ENCODE peak calls at places on chromosomes 11 and 22, in five cellular contexts. F is CD8-positive, alpha-beta T cell; Y is endodermal cell; J is GM23338; D is adrenal gland. H is an unnamed sample.

GRCh38 chr22:19086417-19086816 is 35.8 kb downstream of the DGCR2 start:
- DNase-seq in Y (no peak), J (no peak), D (no peak), F (no peak), H (no peak)

GRCh38 chr11:106983251-106983650 is 35.0 kb downstream of the GUCY1A2 start:
- DNase-seq in D (no peak), F (no peak), J (no peak), Y (no peak), H (no peak)

GRCh38 chr11:60389279-60389910 is 6.9 kb upstream of the MS4A14 start:
- DNase-seq in Y (no peak), F (no peak), J (no peak), D (no peak), H (no peak)

GRCh38 chr11:123545726-123546125 is 108.7 kb downstream of the SCN3B start:
- DNase-seq in J (no peak), Y (no peak), F (no peak), D (no peak), H (no peak)

GRCh38 chr11:31643831-31644230 is 134.3 kb downstream of the ELP4 start:
- DNase-seq in D (no peak), F (no peak), J (no peak), Y (no peak), H (no peak)

GRCh38 chr11:7668911-7669310 is 4.4 kb downstream of the CYB5R2 start:
- DNase-seq in D (no peak), F (no peak), Y (no peak), J (no peak), H (no peak)

GRCh38 chr11:34732831-34733230 is 111.9 kb downstream of the EHF start:
- DNase-seq in J (no peak), D (no peak), F (no peak), Y (no peak), H (no peak)

GRCh38 chr22:43847376-43848289 is 14.7 kb downstream of the SULT4A1 start:
- DNase-seq in F (no peak), D (no peak), Y (peak; percentile 13), J (no peak), H (no peak)

GRCh38 chr11:16773981-16774710 is 35.7 kb downstream of the C11orf58 start:
- DNase-seq in J (no peak), F (no peak), Y (peak; percentile 51), D (no peak), H (no peak)

GRCh38 chr22:38802671-38803121 is 8.8 kb upstream of the DNAL4 start:
- DNase-seq in F (no peak), Y (peak; percentile 52), D (peak; percentile 33), J (peak; percentile 70), H (peak; percentile 55)

GRCh38 chr11:28529540-28530410 is 421.6 kb downstream of the METTL15 start:
- DNase-seq in J (peak; percentile 74), F (no peak), D (no peak), Y (no peak), H (no peak)

GRCh38 chr11:266676-267439 is 11.3 kb upstream of the NLRP6 start:
- DNase-seq in D (no peak), Y (no peak), J (peak; percentile 19), F (no peak), H (no peak)

GRCh38 chr22:43238526-43239006 is 51.6 kb upstream of the TTLL12 start:
- DNase-seq in D (no peak), Y (no peak), F (no peak), J (no peak), H (peak; percentile 75)

GRCh38 chr11:74269161-74269809 is 42.2 kb downstream of the P4HA3 start:
- DNase-seq in D (no peak), F (no peak), J (no peak), Y (peak; percentile 20), H (no peak)

GRCh38 chr11:121652982-121653381 is 200.2 kb upstream of the SORL1-AS1 start:
- DNase-seq in J (peak; percentile 76), D (no peak), F (no peak), Y (no peak), H (peak; percentile 49)

GRCh38 chr11:47148903-47149535 is 27.7 kb downstream of the ARFGAP2 start:
- DNase-seq in J (no peak), Y (no peak), F (no peak), D (no peak), H (no peak)

GRCh38 chr11:19116315-19116970 is 525 bp upstream of the ZDHHC13 start:
- DNase-seq in D (no peak), Y (peak; percentile 50), J (peak; percentile 20), F (no peak), H (no peak)

GRCh38 chr11:4018641-4019040 is 76.0 kb upstream of the RRM1 start:
- DNase-seq in J (no peak), Y (no peak), F (no peak), D (no peak), H (no peak)

GRCh38 chr11:65067446-65067845 is 9.1 kb upstream of the NAALADL1 start:
- DNase-seq in F (no peak), J (no peak), D (no peak), Y (no peak), H (no peak)

GRCh38 chr11:134139873-134140331 is 71.0 kb downstream of the JAM3 start:
- DNase-seq in F (peak; percentile 59), J (peak; percentile 86), Y (peak; percentile 85), D (peak; percentile 80), H (peak; percentile 83)

GRCh38 chr11:35009191-35009940 is 92.9 kb downstream of the PDHX start:
- DNase-seq in Y (no peak), D (no peak), J (no peak), F (no peak), H (no peak)

GRCh38 chr11:1468473-1469066 is 18.0 kb downstream of the MOB2 start:
- DNase-seq in J (no peak), D (no peak), F (no peak), Y (no peak), H (no peak)
- H3K27ac ChIP-seq in J (no peak overlapping the region), D (no peak overlapping the region), F (no peak overlapping the region), Y (no peak overlapping the region), H (no peak overlapping the region)

DNA sequence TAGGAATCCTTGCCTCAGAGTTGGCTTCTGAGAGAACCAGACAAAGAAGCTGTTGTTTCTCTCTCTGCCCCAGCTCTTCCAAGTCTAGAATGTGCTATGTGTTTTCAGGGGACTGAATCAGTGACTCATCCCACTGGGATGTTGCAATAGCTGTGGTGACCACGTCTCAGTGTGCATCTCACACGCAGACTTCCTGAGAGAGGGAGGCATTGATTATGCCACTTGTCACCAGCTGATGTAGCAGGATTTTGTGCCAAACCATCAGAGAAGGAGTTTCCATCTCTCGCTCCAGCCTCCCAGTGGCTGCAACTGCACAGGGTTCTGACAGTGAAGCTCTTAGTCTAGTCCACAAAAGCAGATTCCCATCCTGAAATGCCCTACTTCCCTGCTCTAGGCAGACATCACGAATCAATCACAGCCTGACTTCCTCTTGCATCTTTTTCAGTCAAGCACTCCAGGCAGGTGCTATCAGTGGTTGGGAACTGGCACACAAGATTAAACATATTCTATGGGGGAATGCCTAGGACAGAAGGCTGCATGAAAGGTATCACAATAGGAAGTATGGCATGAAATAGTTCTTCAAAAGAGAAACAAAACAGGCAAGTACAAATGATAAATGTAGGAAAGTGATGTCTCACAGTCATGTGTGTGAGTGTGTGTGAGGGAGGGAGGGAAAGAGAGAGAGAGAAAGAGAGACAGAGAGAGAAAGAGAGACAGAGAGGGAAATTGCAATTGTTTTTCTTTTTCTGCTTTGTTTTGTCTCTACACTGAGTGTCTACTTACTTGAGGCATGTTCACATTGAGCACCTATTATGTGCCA is 456.0 kb downstream of the MIAT start:
- DNase-seq in Y (no peak), J (no peak), D (peak; percentile 71), F (no peak), H (peak; percentile 79)
- H3K27ac ChIP-seq in Y (no peak overlapping the region), J (no peak overlapping the region), D (no peak overlapping the region), F (no peak overlapping the region), H (peak overlapping the region; percentile 38)

DNA sequence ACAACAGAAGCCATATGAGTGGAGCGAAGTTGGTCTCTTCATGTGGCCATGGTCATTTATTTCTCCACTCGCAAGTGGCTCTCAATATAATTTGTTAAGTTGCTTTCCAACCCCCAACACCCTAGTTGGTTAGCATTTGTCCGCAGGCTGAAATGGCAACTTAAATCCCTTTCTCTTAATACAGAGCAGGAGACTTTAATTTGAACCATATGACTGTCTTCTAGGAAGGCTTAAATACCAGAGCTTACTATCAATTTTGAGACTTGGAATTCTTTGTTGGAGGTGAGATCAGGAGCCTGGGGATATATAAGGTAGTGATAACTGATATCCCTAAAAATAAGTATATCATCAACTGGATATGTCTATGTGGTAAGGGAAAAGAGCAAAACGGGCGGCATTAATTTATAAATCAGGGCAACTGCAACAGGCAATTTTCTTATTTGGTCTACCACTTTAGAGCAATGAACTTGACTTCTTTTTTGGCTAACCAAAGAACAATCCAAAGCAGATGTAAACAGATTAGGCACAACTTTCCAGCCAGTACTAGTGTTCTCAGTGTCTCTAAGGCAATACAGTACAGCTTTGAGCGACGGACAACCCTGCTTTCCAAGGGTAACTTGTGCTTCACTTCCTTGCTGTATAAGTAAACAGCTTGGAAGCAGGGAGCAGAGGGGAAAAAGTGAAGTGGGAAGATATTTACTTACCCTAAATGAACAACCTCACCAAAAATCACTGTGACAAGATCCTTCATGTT is 74.7 kb upstream of the APOA1 start:
- DNase-seq in J (no peak), F (no peak), Y (no peak), D (no peak), H (no peak)
- H3K27ac ChIP-seq in J (no peak overlapping the region), F (no peak overlapping the region), Y (no peak overlapping the region), D (no peak overlapping the region), H (no peak overlapping the region)

DNA sequence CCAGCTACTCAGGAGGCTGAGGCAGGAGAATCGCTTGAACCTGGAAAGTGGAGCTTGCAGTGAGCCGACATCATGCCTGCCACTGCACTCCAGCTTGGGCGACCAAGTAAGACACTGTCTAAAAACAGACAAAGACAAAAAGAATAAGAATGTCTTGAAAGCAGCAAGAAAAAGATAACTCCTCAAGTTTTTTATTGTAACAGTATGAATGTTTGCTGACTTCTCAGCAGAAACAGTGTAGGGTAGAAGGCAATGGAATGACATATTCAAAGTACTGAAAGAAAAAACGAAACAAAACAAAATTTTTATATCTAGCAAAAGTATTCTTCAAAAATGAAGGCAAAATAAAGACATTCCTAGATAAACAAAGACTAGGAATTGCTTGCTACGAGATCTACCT is 76.9 kb downstream of the PACS1 start:
- DNase-seq in Y (no peak), D (no peak), F (no peak), J (no peak), H (no peak)
- H3K27ac ChIP-seq in Y (no peak overlapping the region), D (no peak overlapping the region), F (no peak overlapping the region), J (no peak overlapping the region), H (no peak overlapping the region)

DNA sequence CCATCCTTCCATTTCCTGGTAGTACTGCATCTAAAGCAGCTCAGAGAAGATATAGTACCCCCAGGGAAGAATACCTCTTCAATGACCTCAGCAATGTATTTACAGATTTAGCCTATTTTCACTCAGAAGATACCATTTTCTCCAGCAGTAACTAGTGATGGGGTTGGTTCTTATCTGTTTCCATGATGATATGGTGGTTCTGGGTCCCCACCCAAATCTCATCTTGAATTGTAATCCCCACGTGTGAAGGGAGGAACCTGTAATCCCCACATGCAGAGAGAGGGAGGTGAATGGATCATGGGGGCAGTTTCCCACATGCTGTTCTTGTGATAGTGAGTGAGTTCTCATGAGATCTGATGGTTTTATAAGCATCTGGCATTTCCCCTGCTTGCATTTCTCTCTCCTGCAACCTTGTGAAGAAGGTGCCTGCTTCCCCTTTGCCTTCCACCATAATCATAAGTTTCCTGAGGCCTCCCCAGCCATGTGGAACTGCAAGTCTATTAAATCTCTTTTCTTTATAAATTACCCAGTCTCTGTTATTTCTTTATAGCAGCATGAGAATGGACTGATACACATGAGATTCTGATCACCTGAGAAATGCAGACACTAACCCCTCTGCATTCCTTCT is 139.2 kb downstream of the CCDC81 start:
- DNase-seq in J (no peak), D (no peak), F (no peak), Y (peak; percentile 73), H (no peak)
- H3K27ac ChIP-seq in J (no peak overlapping the region), D (no peak overlapping the region), F (no peak overlapping the region), Y (no peak overlapping the region), H (no peak overlapping the region)